ENCODE peak calls at places on chromosome 4, in nine cellular contexts. One of them, this sample, is unnamed.
A peak's percentile ranks its signal among the peaks of the same experiment; 100 is the strongest.

GRCh38 chr4:14196141-14196540 is 568.6 kb upstream of the BOD1L1 start:
- DNase-seq in activated T-helper 1 cell treated with Interleukin-2 at 50 U/mL for 16 hours: no peak
- DNase-seq in activated CD4-positive, alpha-beta T cell treated with anti-CD3 and anti-CD28 coated beads, Interleukin-2, amount 50 U/mL, for 1 hour: no peak
- DNase-seq in A172: peak; percentile 69
- DNase-seq in osteocyte: peak; percentile 87
- DNase-seq in mesothelial cell of epicardium: peak; percentile 81
- DNase-seq in stimulated activated CD4-positive, alpha-beta T cell treated with anti-CD3 and anti-CD28 coated beads, TNF-alpha, amount 100 ng/mL, for 48 hours: no peak
- DNase-seq in MCF 10A: peak; percentile 69
- DNase-seq in bronchial epithelial cell: peak; percentile 43
- DNase-seq in this sample: no peak

GRCh38 chr4:120865985-120866384 is 56.5 kb downstream of the PRDM5 start:
- DNase-seq in activated T-helper 1 cell treated with Interleukin-2 at 50 U/mL for 16 hours: no peak
- DNase-seq in activated CD4-positive, alpha-beta T cell treated with anti-CD3 and anti-CD28 coated beads, Interleukin-2, amount 50 U/mL, for 1 hour: no peak
- DNase-seq in A172: no peak
- DNase-seq in osteocyte: no peak
- DNase-seq in mesothelial cell of epicardium: no peak
- DNase-seq in stimulated activated CD4-positive, alpha-beta T cell treated with anti-CD3 and anti-CD28 coated beads, TNF-alpha, amount 100 ng/mL, for 48 hours: no peak
- DNase-seq in MCF 10A: no peak
- DNase-seq in bronchial epithelial cell: peak; percentile 50
- DNase-seq in this sample: no peak

GRCh38 chr4:154332681-154333421 is 158.7 kb downstream of the DCHS2 start:
- DNase-seq in activated T-helper 1 cell treated with Interleukin-2 at 50 U/mL for 16 hours: peak; percentile 15
- DNase-seq in activated CD4-positive, alpha-beta T cell treated with anti-CD3 and anti-CD28 coated beads, Interleukin-2, amount 50 U/mL, for 1 hour: peak; percentile 27
- DNase-seq in A172: no peak
- DNase-seq in osteocyte: no peak
- DNase-seq in mesothelial cell of epicardium: no peak
- DNase-seq in stimulated activated CD4-positive, alpha-beta T cell treated with anti-CD3 and anti-CD28 coated beads, TNF-alpha, amount 100 ng/mL, for 48 hours: peak; percentile 53
- DNase-seq in MCF 10A: no peak
- DNase-seq in bronchial epithelial cell: no peak
- DNase-seq in this sample: no peak

GRCh38 chr4:158814636-158815035 is 45.8 kb downstream of the FNIP2 start:
- DNase-seq in activated T-helper 1 cell treated with Interleukin-2 at 50 U/mL for 16 hours: no peak
- DNase-seq in activated CD4-positive, alpha-beta T cell treated with anti-CD3 and anti-CD28 coated beads, Interleukin-2, amount 50 U/mL, for 1 hour: no peak
- DNase-seq in A172: peak; percentile 58
- DNase-seq in osteocyte: no peak
- DNase-seq in mesothelial cell of epicardium: no peak
- DNase-seq in stimulated activated CD4-positive, alpha-beta T cell treated with anti-CD3 and anti-CD28 coated beads, TNF-alpha, amount 100 ng/mL, for 48 hours: no peak
- DNase-seq in MCF 10A: no peak
- DNase-seq in bronchial epithelial cell: no peak
- DNase-seq in this sample: no peak

GRCh38 chr4:105474110-105474518 is 252 bp upstream of the PPA2 start:
- DNase-seq in activated T-helper 1 cell treated with Interleukin-2 at 50 U/mL for 16 hours: no peak
- DNase-seq in activated CD4-positive, alpha-beta T cell treated with anti-CD3 and anti-CD28 coated beads, Interleukin-2, amount 50 U/mL, for 1 hour: no peak
- DNase-seq in A172: peak; percentile 72
- DNase-seq in osteocyte: peak; percentile 95
- DNase-seq in mesothelial cell of epicardium: peak; percentile 91
- DNase-seq in stimulated activated CD4-positive, alpha-beta T cell treated with anti-CD3 and anti-CD28 coated beads, TNF-alpha, amount 100 ng/mL, for 48 hours: no peak
- DNase-seq in MCF 10A: peak; percentile 87
- DNase-seq in bronchial epithelial cell: peak; percentile 65
- DNase-seq in this sample: no peak

GRCh38 chr4:9971711-9972110 is 49.6 kb downstream of the SLC2A9 start:
- DNase-seq in activated T-helper 1 cell treated with Interleukin-2 at 50 U/mL for 16 hours: no peak
- DNase-seq in activated CD4-positive, alpha-beta T cell treated with anti-CD3 and anti-CD28 coated beads, Interleukin-2, amount 50 U/mL, for 1 hour: no peak
- DNase-seq in A172: no peak
- DNase-seq in osteocyte: no peak
- DNase-seq in mesothelial cell of epicardium: no peak
- DNase-seq in stimulated activated CD4-positive, alpha-beta T cell treated with anti-CD3 and anti-CD28 coated beads, TNF-alpha, amount 100 ng/mL, for 48 hours: no peak
- DNase-seq in MCF 10A: peak; percentile 38
- DNase-seq in bronchial epithelial cell: no peak
- DNase-seq in this sample: no peak

GRCh38 chr4:40196260-40196659 is 571 bp upstream of the RHOH start:
- DNase-seq in activated T-helper 1 cell treated with Interleukin-2 at 50 U/mL for 16 hours: no peak
- DNase-seq in activated CD4-positive, alpha-beta T cell treated with anti-CD3 and anti-CD28 coated beads, Interleukin-2, amount 50 U/mL, for 1 hour: no peak
- DNase-seq in A172: no peak
- DNase-seq in osteocyte: no peak
- DNase-seq in mesothelial cell of epicardium: no peak
- DNase-seq in stimulated activated CD4-positive, alpha-beta T cell treated with anti-CD3 and anti-CD28 coated beads, TNF-alpha, amount 100 ng/mL, for 48 hours: no peak
- DNase-seq in MCF 10A: no peak
- DNase-seq in bronchial epithelial cell: no peak
- DNase-seq in this sample: no peak

GRCh38 chr4:7295201-7295916 is 103.0 kb downstream of the SORCS2 start:
- DNase-seq in activated T-helper 1 cell treated with Interleukin-2 at 50 U/mL for 16 hours: no peak
- DNase-seq in activated CD4-positive, alpha-beta T cell treated with anti-CD3 and anti-CD28 coated beads, Interleukin-2, amount 50 U/mL, for 1 hour: no peak
- DNase-seq in A172: no peak
- DNase-seq in osteocyte: no peak
- DNase-seq in mesothelial cell of epicardium: no peak
- DNase-seq in stimulated activated CD4-positive, alpha-beta T cell treated with anti-CD3 and anti-CD28 coated beads, TNF-alpha, amount 100 ng/mL, for 48 hours: no peak
- DNase-seq in MCF 10A: no peak
- DNase-seq in bronchial epithelial cell: no peak
- DNase-seq in this sample: no peak

GRCh38 chr4:99471896-99472295 is 36.8 kb upstream of the ADH7 start:
- DNase-seq in activated T-helper 1 cell treated with Interleukin-2 at 50 U/mL for 16 hours: no peak
- DNase-seq in activated CD4-positive, alpha-beta T cell treated with anti-CD3 and anti-CD28 coated beads, Interleukin-2, amount 50 U/mL, for 1 hour: no peak
- DNase-seq in A172: no peak
- DNase-seq in osteocyte: no peak
- DNase-seq in mesothelial cell of epicardium: no peak
- DNase-seq in stimulated activated CD4-positive, alpha-beta T cell treated with anti-CD3 and anti-CD28 coated beads, TNF-alpha, amount 100 ng/mL, for 48 hours: no peak
- DNase-seq in MCF 10A: no peak
- DNase-seq in bronchial epithelial cell: no peak
- DNase-seq in this sample: no peak

GRCh38 chr4:56978750-56979303 is at the start of gene POLR2B:
- DNase-seq in activated T-helper 1 cell treated with Interleukin-2 at 50 U/mL for 16 hours: peak; percentile 74
- DNase-seq in activated CD4-positive, alpha-beta T cell treated with anti-CD3 and anti-CD28 coated beads, Interleukin-2, amount 50 U/mL, for 1 hour: peak; percentile 71
- DNase-seq in A172: peak; percentile 84
- DNase-seq in osteocyte: peak; percentile 97
- DNase-seq in mesothelial cell of epicardium: peak; percentile 81
- DNase-seq in stimulated activated CD4-positive, alpha-beta T cell treated with anti-CD3 and anti-CD28 coated beads, TNF-alpha, amount 100 ng/mL, for 48 hours: peak; percentile 83
- DNase-seq in MCF 10A: peak; percentile 98
- DNase-seq in bronchial epithelial cell: peak; percentile 90
- DNase-seq in this sample: peak; percentile 93

GRCh38 chr4:13966241-13967195 is 339.0 kb upstream of the BOD1L1 start:
- DNase-seq in activated T-helper 1 cell treated with Interleukin-2 at 50 U/mL for 16 hours: no peak
- DNase-seq in activated CD4-positive, alpha-beta T cell treated with anti-CD3 and anti-CD28 coated beads, Interleukin-2, amount 50 U/mL, for 1 hour: no peak
- DNase-seq in A172: peak; percentile 45
- DNase-seq in osteocyte: no peak
- DNase-seq in mesothelial cell of epicardium: no peak
- DNase-seq in stimulated activated CD4-positive, alpha-beta T cell treated with anti-CD3 and anti-CD28 coated beads, TNF-alpha, amount 100 ng/mL, for 48 hours: no peak
- DNase-seq in MCF 10A: peak; percentile 68
- DNase-seq in bronchial epithelial cell: peak; percentile 75
- DNase-seq in this sample: no peak

GRCh38 chr4:152187693-152188092 is 348.2 kb downstream of the FBXW7 start:
- DNase-seq in activated T-helper 1 cell treated with Interleukin-2 at 50 U/mL for 16 hours: no peak
- DNase-seq in activated CD4-positive, alpha-beta T cell treated with anti-CD3 and anti-CD28 coated beads, Interleukin-2, amount 50 U/mL, for 1 hour: no peak
- DNase-seq in A172: no peak
- DNase-seq in osteocyte: no peak
- DNase-seq in mesothelial cell of epicardium: no peak
- DNase-seq in stimulated activated CD4-positive, alpha-beta T cell treated with anti-CD3 and anti-CD28 coated beads, TNF-alpha, amount 100 ng/mL, for 48 hours: no peak
- DNase-seq in MCF 10A: no peak
- DNase-seq in bronchial epithelial cell: no peak
- DNase-seq in this sample: no peak

GRCh38 chr4:168309781-168310180 is 8.8 kb downstream of the DDX60 start:
- DNase-seq in activated T-helper 1 cell treated with Interleukin-2 at 50 U/mL for 16 hours: no peak
- DNase-seq in activated CD4-positive, alpha-beta T cell treated with anti-CD3 and anti-CD28 coated beads, Interleukin-2, amount 50 U/mL, for 1 hour: no peak
- DNase-seq in A172: no peak
- DNase-seq in osteocyte: no peak
- DNase-seq in mesothelial cell of epicardium: no peak
- DNase-seq in stimulated activated CD4-positive, alpha-beta T cell treated with anti-CD3 and anti-CD28 coated beads, TNF-alpha, amount 100 ng/mL, for 48 hours: no peak
- DNase-seq in MCF 10A: no peak
- DNase-seq in bronchial epithelial cell: no peak
- DNase-seq in this sample: no peak

GRCh38 chr4:24471623-24472510 is 112.5 kb downstream of the DHX15 start:
- DNase-seq in activated T-helper 1 cell treated with Interleukin-2 at 50 U/mL for 16 hours: no peak
- DNase-seq in activated CD4-positive, alpha-beta T cell treated with anti-CD3 and anti-CD28 coated beads, Interleukin-2, amount 50 U/mL, for 1 hour: no peak
- DNase-seq in A172: no peak
- DNase-seq in osteocyte: no peak
- DNase-seq in mesothelial cell of epicardium: peak; percentile 43
- DNase-seq in stimulated activated CD4-positive, alpha-beta T cell treated with anti-CD3 and anti-CD28 coated beads, TNF-alpha, amount 100 ng/mL, for 48 hours: peak; percentile 2
- DNase-seq in MCF 10A: no peak
- DNase-seq in bronchial epithelial cell: no peak
- DNase-seq in this sample: no peak

GRCh38 chr4:54783402-54784110 is 125.8 kb downstream of the KIT start:
- DNase-seq in activated T-helper 1 cell treated with Interleukin-2 at 50 U/mL for 16 hours: no peak
- DNase-seq in activated CD4-positive, alpha-beta T cell treated with anti-CD3 and anti-CD28 coated beads, Interleukin-2, amount 50 U/mL, for 1 hour: no peak
- DNase-seq in A172: no peak
- DNase-seq in osteocyte: no peak
- DNase-seq in mesothelial cell of epicardium: no peak
- DNase-seq in stimulated activated CD4-positive, alpha-beta T cell treated with anti-CD3 and anti-CD28 coated beads, TNF-alpha, amount 100 ng/mL, for 48 hours: no peak
- DNase-seq in MCF 10A: no peak
- DNase-seq in bronchial epithelial cell: no peak
- DNase-seq in this sample: no peak

GRCh38 chr4:1746265-1746691 is 25.0 kb downstream of the TACC3 start:
- DNase-seq in activated T-helper 1 cell treated with Interleukin-2 at 50 U/mL for 16 hours: peak; percentile 56
- DNase-seq in activated CD4-positive, alpha-beta T cell treated with anti-CD3 and anti-CD28 coated beads, Interleukin-2, amount 50 U/mL, for 1 hour: peak; percentile 74
- DNase-seq in A172: no peak
- DNase-seq in osteocyte: peak; percentile 95
- DNase-seq in mesothelial cell of epicardium: peak; percentile 93
- DNase-seq in stimulated activated CD4-positive, alpha-beta T cell treated with anti-CD3 and anti-CD28 coated beads, TNF-alpha, amount 100 ng/mL, for 48 hours: peak; percentile 77
- DNase-seq in MCF 10A: peak; percentile 64
- DNase-seq in bronchial epithelial cell: peak; percentile 42
- DNase-seq in this sample: no peak

GRCh38 chr4:107283587-107284559 is 247.8 kb upstream of the DKK2 start:
- DNase-seq in activated T-helper 1 cell treated with Interleukin-2 at 50 U/mL for 16 hours: no peak
- DNase-seq in activated CD4-positive, alpha-beta T cell treated with anti-CD3 and anti-CD28 coated beads, Interleukin-2, amount 50 U/mL, for 1 hour: no peak
- DNase-seq in A172: peak; percentile 78
- DNase-seq in osteocyte: no peak
- DNase-seq in mesothelial cell of epicardium: no peak
- DNase-seq in stimulated activated CD4-positive, alpha-beta T cell treated with anti-CD3 and anti-CD28 coated beads, TNF-alpha, amount 100 ng/mL, for 48 hours: no peak
- DNase-seq in MCF 10A: peak; percentile 29
- DNase-seq in bronchial epithelial cell: peak; percentile 96
- DNase-seq in this sample: no peak

GRCh38 chr4:28117067-28117756 is 1256.6 kb downstream of the STIM2 start:
- DNase-seq in activated T-helper 1 cell treated with Interleukin-2 at 50 U/mL for 16 hours: no peak
- DNase-seq in activated CD4-positive, alpha-beta T cell treated with anti-CD3 and anti-CD28 coated beads, Interleukin-2, amount 50 U/mL, for 1 hour: no peak
- DNase-seq in A172: no peak
- DNase-seq in osteocyte: no peak
- DNase-seq in mesothelial cell of epicardium: no peak
- DNase-seq in stimulated activated CD4-positive, alpha-beta T cell treated with anti-CD3 and anti-CD28 coated beads, TNF-alpha, amount 100 ng/mL, for 48 hours: no peak
- DNase-seq in MCF 10A: no peak
- DNase-seq in bronchial epithelial cell: no peak
- DNase-seq in this sample: no peak

GRCh38 chr4:166924456-166924855 is 309.8 kb downstream of the SPOCK3 start:
- DNase-seq in activated T-helper 1 cell treated with Interleukin-2 at 50 U/mL for 16 hours: no peak
- DNase-seq in activated CD4-positive, alpha-beta T cell treated with anti-CD3 and anti-CD28 coated beads, Interleukin-2, amount 50 U/mL, for 1 hour: no peak
- DNase-seq in A172: peak; percentile 5
- DNase-seq in osteocyte: no peak
- DNase-seq in mesothelial cell of epicardium: no peak
- DNase-seq in stimulated activated CD4-positive, alpha-beta T cell treated with anti-CD3 and anti-CD28 coated beads, TNF-alpha, amount 100 ng/mL, for 48 hours: no peak
- DNase-seq in MCF 10A: peak; percentile 10
- DNase-seq in bronchial epithelial cell: peak; percentile 88
- DNase-seq in this sample: no peak

GRCh38 chr4:186702297-186702696 is 21.4 kb downstream of the FAT1 start:
- DNase-seq in activated T-helper 1 cell treated with Interleukin-2 at 50 U/mL for 16 hours: no peak
- DNase-seq in activated CD4-positive, alpha-beta T cell treated with anti-CD3 and anti-CD28 coated beads, Interleukin-2, amount 50 U/mL, for 1 hour: no peak
- DNase-seq in A172: no peak
- DNase-seq in osteocyte: no peak
- DNase-seq in mesothelial cell of epicardium: no peak
- DNase-seq in stimulated activated CD4-positive, alpha-beta T cell treated with anti-CD3 and anti-CD28 coated beads, TNF-alpha, amount 100 ng/mL, for 48 hours: no peak
- DNase-seq in MCF 10A: no peak
- DNase-seq in bronchial epithelial cell: no peak
- DNase-seq in this sample: no peak

GRCh38 chr4:163495900-163496299 is 1.4 kb downstream of the TMA16 start:
- DNase-seq in activated T-helper 1 cell treated with Interleukin-2 at 50 U/mL for 16 hours: no peak
- DNase-seq in activated CD4-positive, alpha-beta T cell treated with anti-CD3 and anti-CD28 coated beads, Interleukin-2, amount 50 U/mL, for 1 hour: no peak
- DNase-seq in A172: peak; percentile 4
- DNase-seq in osteocyte: no peak
- DNase-seq in mesothelial cell of epicardium: no peak
- DNase-seq in stimulated activated CD4-positive, alpha-beta T cell treated with anti-CD3 and anti-CD28 coated beads, TNF-alpha, amount 100 ng/mL, for 48 hours: no peak
- DNase-seq in MCF 10A: peak; percentile 7
- DNase-seq in bronchial epithelial cell: no peak
- DNase-seq in this sample: no peak

GRCh38 chr4:76987153-76987562 is 37.6 kb downstream of the SEPTIN11 start:
- DNase-seq in activated T-helper 1 cell treated with Interleukin-2 at 50 U/mL for 16 hours: no peak
- DNase-seq in activated CD4-positive, alpha-beta T cell treated with anti-CD3 and anti-CD28 coated beads, Interleukin-2, amount 50 U/mL, for 1 hour: no peak
- DNase-seq in A172: peak; percentile 63
- DNase-seq in osteocyte: no peak
- DNase-seq in mesothelial cell of epicardium: no peak
- DNase-seq in stimulated activated CD4-positive, alpha-beta T cell treated with anti-CD3 and anti-CD28 coated beads, TNF-alpha, amount 100 ng/mL, for 48 hours: no peak
- DNase-seq in MCF 10A: no peak
- DNase-seq in bronchial epithelial cell: no peak
- DNase-seq in this sample: no peak

GRCh38 chr4:1204828-1205591 is 32.6 kb upstream of the SPON2 start:
- DNase-seq in activated T-helper 1 cell treated with Interleukin-2 at 50 U/mL for 16 hours: no peak
- DNase-seq in activated CD4-positive, alpha-beta T cell treated with anti-CD3 and anti-CD28 coated beads, Interleukin-2, amount 50 U/mL, for 1 hour: no peak
- DNase-seq in A172: no peak
- DNase-seq in osteocyte: peak; percentile 80
- DNase-seq in mesothelial cell of epicardium: peak; percentile 32
- DNase-seq in stimulated activated CD4-positive, alpha-beta T cell treated with anti-CD3 and anti-CD28 coated beads, TNF-alpha, amount 100 ng/mL, for 48 hours: no peak
- DNase-seq in MCF 10A: no peak
- DNase-seq in bronchial epithelial cell: no peak
- DNase-seq in this sample: no peak

GRCh38 chr4:41644288-41644914 is 104.1 kb downstream of the PHOX2B start:
- DNase-seq in activated T-helper 1 cell treated with Interleukin-2 at 50 U/mL for 16 hours: no peak
- DNase-seq in activated CD4-positive, alpha-beta T cell treated with anti-CD3 and anti-CD28 coated beads, Interleukin-2, amount 50 U/mL, for 1 hour: no peak
- DNase-seq in A172: no peak
- DNase-seq in osteocyte: no peak
- DNase-seq in mesothelial cell of epicardium: peak; percentile 93
- DNase-seq in stimulated activated CD4-positive, alpha-beta T cell treated with anti-CD3 and anti-CD28 coated beads, TNF-alpha, amount 100 ng/mL, for 48 hours: peak; percentile 3
- DNase-seq in MCF 10A: no peak
- DNase-seq in bronchial epithelial cell: peak; percentile 26
- DNase-seq in this sample: no peak

GRCh38 chr4:38687571-38688011 is 23.6 kb downstream of the KLF3 start:
- DNase-seq in activated T-helper 1 cell treated with Interleukin-2 at 50 U/mL for 16 hours: no peak
- DNase-seq in activated CD4-positive, alpha-beta T cell treated with anti-CD3 and anti-CD28 coated beads, Interleukin-2, amount 50 U/mL, for 1 hour: no peak
- DNase-seq in A172: no peak
- DNase-seq in osteocyte: no peak
- DNase-seq in mesothelial cell of epicardium: no peak
- DNase-seq in stimulated activated CD4-positive, alpha-beta T cell treated with anti-CD3 and anti-CD28 coated beads, TNF-alpha, amount 100 ng/mL, for 48 hours: no peak
- DNase-seq in MCF 10A: no peak
- DNase-seq in bronchial epithelial cell: peak; percentile 80
- DNase-seq in this sample: no peak

GRCh38 chr4:185023471-185023870 is 5.2 kb downstream of the HELT start:
- DNase-seq in activated T-helper 1 cell treated with Interleukin-2 at 50 U/mL for 16 hours: no peak
- DNase-seq in activated CD4-positive, alpha-beta T cell treated with anti-CD3 and anti-CD28 coated beads, Interleukin-2, amount 50 U/mL, for 1 hour: no peak
- DNase-seq in A172: no peak
- DNase-seq in osteocyte: no peak
- DNase-seq in mesothelial cell of epicardium: no peak
- DNase-seq in stimulated activated CD4-positive, alpha-beta T cell treated with anti-CD3 and anti-CD28 coated beads, TNF-alpha, amount 100 ng/mL, for 48 hours: no peak
- DNase-seq in MCF 10A: no peak
- DNase-seq in bronchial epithelial cell: no peak
- DNase-seq in this sample: no peak

GRCh38 chr4:173346074-173346473 is 11.9 kb upstream of the HMGB2 start:
- DNase-seq in activated T-helper 1 cell treated with Interleukin-2 at 50 U/mL for 16 hours: no peak
- DNase-seq in activated CD4-positive, alpha-beta T cell treated with anti-CD3 and anti-CD28 coated beads, Interleukin-2, amount 50 U/mL, for 1 hour: no peak
- DNase-seq in A172: peak; percentile 82
- DNase-seq in osteocyte: no peak
- DNase-seq in mesothelial cell of epicardium: no peak
- DNase-seq in stimulated activated CD4-positive, alpha-beta T cell treated with anti-CD3 and anti-CD28 coated beads, TNF-alpha, amount 100 ng/mL, for 48 hours: no peak
- DNase-seq in MCF 10A: no peak
- DNase-seq in bronchial epithelial cell: no peak
- DNase-seq in this sample: no peak

GRCh38 chr4:175805863-175806262 is 6.2 kb downstream of the GPM6A start:
- DNase-seq in activated T-helper 1 cell treated with Interleukin-2 at 50 U/mL for 16 hours: no peak
- DNase-seq in activated CD4-positive, alpha-beta T cell treated with anti-CD3 and anti-CD28 coated beads, Interleukin-2, amount 50 U/mL, for 1 hour: no peak
- DNase-seq in A172: no peak
- DNase-seq in osteocyte: no peak
- DNase-seq in mesothelial cell of epicardium: no peak
- DNase-seq in stimulated activated CD4-positive, alpha-beta T cell treated with anti-CD3 and anti-CD28 coated beads, TNF-alpha, amount 100 ng/mL, for 48 hours: no peak
- DNase-seq in MCF 10A: no peak
- DNase-seq in bronchial epithelial cell: no peak
- DNase-seq in this sample: no peak

GRCh38 chr4:139872274-139872673 is 206.7 kb downstream of the MGST2 start:
- DNase-seq in activated T-helper 1 cell treated with Interleukin-2 at 50 U/mL for 16 hours: no peak
- DNase-seq in activated CD4-positive, alpha-beta T cell treated with anti-CD3 and anti-CD28 coated beads, Interleukin-2, amount 50 U/mL, for 1 hour: no peak
- DNase-seq in A172: peak; percentile 86
- DNase-seq in osteocyte: no peak
- DNase-seq in mesothelial cell of epicardium: no peak
- DNase-seq in stimulated activated CD4-positive, alpha-beta T cell treated with anti-CD3 and anti-CD28 coated beads, TNF-alpha, amount 100 ng/mL, for 48 hours: no peak
- DNase-seq in MCF 10A: peak; percentile 90
- DNase-seq in bronchial epithelial cell: peak; percentile 99
- DNase-seq in this sample: no peak

GRCh38 chr4:168711197-168712120 is 214.6 kb downstream of the PALLD start:
- DNase-seq in activated T-helper 1 cell treated with Interleukin-2 at 50 U/mL for 16 hours: no peak
- DNase-seq in activated CD4-positive, alpha-beta T cell treated with anti-CD3 and anti-CD28 coated beads, Interleukin-2, amount 50 U/mL, for 1 hour: no peak
- DNase-seq in A172: peak; percentile 8
- DNase-seq in osteocyte: no peak
- DNase-seq in mesothelial cell of epicardium: no peak
- DNase-seq in stimulated activated CD4-positive, alpha-beta T cell treated with anti-CD3 and anti-CD28 coated beads, TNF-alpha, amount 100 ng/mL, for 48 hours: no peak
- DNase-seq in MCF 10A: peak; percentile 66
- DNase-seq in bronchial epithelial cell: peak; percentile 51
- DNase-seq in this sample: no peak

GRCh38 chr4:142532054-142532453 is 314.0 kb downstream of the INPP4B start:
- DNase-seq in activated T-helper 1 cell treated with Interleukin-2 at 50 U/mL for 16 hours: no peak
- DNase-seq in activated CD4-positive, alpha-beta T cell treated with anti-CD3 and anti-CD28 coated beads, Interleukin-2, amount 50 U/mL, for 1 hour: no peak
- DNase-seq in A172: no peak
- DNase-seq in osteocyte: no peak
- DNase-seq in mesothelial cell of epicardium: no peak
- DNase-seq in stimulated activated CD4-positive, alpha-beta T cell treated with anti-CD3 and anti-CD28 coated beads, TNF-alpha, amount 100 ng/mL, for 48 hours: no peak
- DNase-seq in MCF 10A: no peak
- DNase-seq in bronchial epithelial cell: no peak
- DNase-seq in this sample: no peak